ENCODE peak calls at places on chromosome 13, in six cellular contexts. Y is aorta, D is hypothalamus, N is T-helper 2 cell, U is suprapubic skin, P is IMR-90. A is an unnamed sample.

GRCh38 chr13:110712849-110713641 is 455 bp upstream of the ING1 start:
- DNase-seq in Y (peak), D (peak), N (peak), U (peak), P (peak), A (peak)

GRCh38 chr13:36130168-36130541 is 1.0 kb downstream of the DCLK1 start:
- DNase-seq in Y (no peak), D (no peak), N (no peak), U (no peak), P (no peak), A (no peak)

GRCh38 chr13:32878172-32878571 is 138.1 kb upstream of the KL start:
- DNase-seq in Y (no peak), D (no peak), N (no peak), U (no peak), P (peak), A (no peak)

GRCh38 chr13:99133848-99134247 is 66.8 kb upstream of the UBAC2 start:
- DNase-seq in Y (no peak), D (no peak), N (no peak), U (no peak), P (no peak), A (no peak)

GRCh38 chr13:102261809-102262208 is 140.0 kb downstream of the FGF14 start:
- DNase-seq in Y (no peak), D (no peak), N (no peak), U (no peak), P (no peak), A (no peak)

GRCh38 chr13:97058417-97058816 is 64.1 kb upstream of the OXGR1 start:
- DNase-seq in Y (no peak), D (no peak), N (no peak), U (no peak), P (no peak), A (peak)

GRCh38 chr13:67964091-67964490 is 734.0 kb upstream of the PCDH9 start:
- DNase-seq in Y (no peak), D (no peak), N (no peak), U (no peak), P (no peak), A (no peak)

GRCh38 chr13:26584713-26585112 is 27.2 kb downstream of the WASF3 start:
- DNase-seq in Y (no peak), D (no peak), N (no peak), U (no peak), P (peak), A (no peak)

GRCh38 chr13:106521101-106521799 is 14.2 kb downstream of the EFNB2 start:
- DNase-seq in Y (no peak), D (no peak), N (no peak), U (no peak), P (no peak), A (no peak)

GRCh38 chr13:20128459-20128927 is 32.4 kb downstream of the GJA3 start:
- DNase-seq in Y (no peak), D (no peak), N (peak), U (peak), P (no peak), A (no peak)

GRCh38 chr13:97911311-97912138 is 42.0 kb upstream of the IPO5 start:
- DNase-seq in Y (no peak), D (no peak), N (peak), U (no peak), P (peak), A (no peak)

GRCh38 chr13:25136872-25137623 is 35.0 kb downstream of the AMER2 start:
- DNase-seq in Y (no peak), D (no peak), N (no peak), U (no peak), P (no peak), A (no peak)

GRCh38 chr13:97921146-97921776 is 32.2 kb upstream of the IPO5 start:
- DNase-seq in Y (no peak), D (no peak), N (no peak), U (no peak), P (peak), A (no peak)

GRCh38 chr13:58004761-58005160 is 373.2 kb downstream of the PCDH17 start:
- DNase-seq in Y (no peak), D (no peak), N (no peak), U (no peak), P (no peak), A (no peak)

GRCh38 chr13:101211261-101211660 is 205.0 kb downstream of the NALCN start:
- DNase-seq in Y (no peak), D (no peak), N (no peak), U (no peak), P (peak), A (no peak)

GRCh38 chr13:71339010-71339409 is 528.0 kb downstream of the DACH1 start:
- DNase-seq in Y (no peak), D (no peak), N (no peak), U (no peak), P (no peak), A (no peak)

GRCh38 chr13:43758834-43759233 is 27.9 kb downstream of the ENOX1 start:
- DNase-seq in Y (no peak), D (no peak), N (peak), U (no peak), P (no peak), A (no peak)

GRCh38 chr13:100100115-100100879 is 11.4 kb downstream of the PCCA start:
- DNase-seq in Y (no peak), D (peak), N (no peak), U (no peak), P (peak), A (no peak)

A was measured in AML-193.